ENCODE peak calls at places on chromosomes 7 and 10, in five cellular contexts. Z is type B pancreatic cell, Q is GM23338, D is mucosa of descending colon, X is WTC11. B is an unnamed sample.

GRCh38 chr10:48604408-48605263 is at the start of gene ARHGAP22:
- DNase-seq in Z (peak), Q (peak), D (peak), X (peak), B (peak)

GRCh38 chr7:154171422-154171821 is 119.2 kb downstream of the DPP6 start:
- DNase-seq in Z (no peak), Q (no peak), D (no peak), X (no peak), B (no peak)

GRCh38 chr7:76108540-76109233 is 60.8 kb downstream of the MDH2 start:
- DNase-seq in Z (no peak), Q (no peak), D (peak), X (no peak), B (no peak)

GRCh38 chr7:103784887-103785286 is 204.6 kb downstream of the RELN start:
- DNase-seq in Z (no peak), Q (no peak), D (no peak), X (no peak), B (no peak)

GRCh38 chr7:12553421-12553820 is 17.1 kb upstream of the SCIN start:
- DNase-seq in Z (no peak), Q (no peak), D (no peak), X (no peak), B (no peak)

GRCh38 chr7:140121321-140121720 is 55.5 kb downstream of the KDM7A start:
- DNase-seq in Z (no peak), Q (no peak), D (no peak), X (no peak), B (no peak)

GRCh38 chr7:5681979-5682546 is 99.4 kb downstream of the RNF216 start:
- DNase-seq in Z (no peak), Q (no peak), D (no peak), X (no peak), B (no peak)

GRCh38 chr7:99551767-99552463 is at the start of gene FAM200A:
- DNase-seq in Z (peak), Q (peak), D (peak), X (peak), B (peak)

GRCh38 chr7:66731986-66732385 is 8.5 kb upstream of the RABGEF1 start:
- DNase-seq in Z (no peak), Q (no peak), D (no peak), X (no peak), B (no peak)

GRCh38 chr7:149005427-149006344 is 22.6 kb downstream of the PDIA4 start:
- DNase-seq in Z (peak), Q (peak), D (peak), X (peak), B (peak)

GRCh38 chr10:132586731-132587130 is 49.1 kb downstream of the INPP5A start:
- DNase-seq in Z (no peak), Q (no peak), D (no peak), X (peak), B (no peak)

GRCh38 chr10:2037966-2038493 is 300.7 kb upstream of the ADARB2 start:
- DNase-seq in Z (no peak), Q (no peak), D (no peak), X (no peak), B (no peak)

GRCh38 chr7:142807855-142808460 is 37.2 kb downstream of the PRSS2 start:
- DNase-seq in Z (no peak), Q (no peak), D (no peak), X (no peak), B (peak)

GRCh38 chr7:20328692-20329091 is 2.0 kb upstream of the ITGB8 start:
- DNase-seq in Z (no peak), Q (no peak), D (no peak), X (no peak), B (no peak)

GRCh38 chr7:20330797-20331230 is at the start of gene ITGB8:
- DNase-seq in Z (no peak), Q (no peak), D (no peak), X (peak), B (peak)

GRCh38 chr7:20331231-20331880 is 656 bp downstream of the ITGB8 start:
- DNase-seq in Z (peak), Q (peak), D (peak), X (peak), B (peak)

GRCh38 chr7:20329389-20330175 is 1.1 kb upstream of the ITGB8 start:
- DNase-seq in Z (peak), Q (peak), D (peak), X (peak), B (peak)

DNA sequence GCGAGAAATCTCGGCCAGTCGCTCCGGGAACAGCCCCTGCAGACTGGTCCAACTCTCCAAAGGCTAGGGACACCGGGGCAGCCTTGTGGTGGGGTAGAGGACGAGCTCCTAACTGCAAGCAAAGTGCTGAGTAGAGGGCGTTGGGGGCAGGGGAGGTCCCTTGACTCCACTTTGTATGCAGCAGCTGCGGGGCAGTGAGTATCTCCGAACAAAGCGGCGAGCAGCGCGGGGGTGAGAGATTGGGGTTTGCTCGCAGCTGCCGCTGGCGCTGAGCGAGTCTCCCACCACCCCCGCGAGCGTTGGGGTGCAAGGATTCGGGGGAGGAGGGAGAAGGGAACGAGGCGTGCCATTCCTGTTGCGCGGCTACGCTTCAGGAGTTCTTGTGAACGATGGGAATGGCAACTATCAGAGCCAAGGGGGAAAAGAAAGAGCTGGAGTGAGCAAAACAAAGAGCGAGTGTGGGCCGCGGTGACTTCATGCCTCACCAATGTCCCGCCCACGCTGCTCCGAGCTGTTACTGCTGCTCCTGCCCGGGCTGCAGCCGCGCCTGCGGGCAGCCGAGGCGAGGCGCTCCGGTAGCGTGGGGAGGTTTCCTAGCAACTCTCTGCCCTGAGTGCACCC is 414 bp upstream of the ITGB8 start:
- DNase-seq in Z (peak), Q (peak), D (peak), X (peak), B (peak)
- TF ChIP-seq CTCF in Z (peak), Q (no peak), D (no peak), X (no peak), B (no peak)

GRCh38 chr10:92517034-92517655 is 56.7 kb downstream of the IDE start:
- DNase-seq in Z (no peak), Q (peak), D (peak), X (peak), B (peak)
- TF ChIP-seq CTCF in Z (peak), Q (peak), D (peak), X (peak), B (peak)

GRCh38 chr7:47273974-47274766 is 307.7 kb downstream of the TNS3 start:
- DNase-seq in Z (no peak), Q (no peak), D (no peak), X (no peak), B (no peak)

GRCh38 chr7:47281161-47281560 is 300.8 kb downstream of the TNS3 start:
- DNase-seq in Z (no peak), Q (no peak), D (no peak), X (no peak), B (no peak)

GRCh38 chr7:47280114-47280513 is 301.8 kb downstream of the TNS3 start:
- DNase-seq in Z (no peak), Q (no peak), D (no peak), X (no peak), B (no peak)

GRCh38 chr7:47277321-47277781 is 304.6 kb downstream of the TNS3 start:
- DNase-seq in Z (no peak), Q (no peak), D (no peak), X (no peak), B (no peak)

DNA sequence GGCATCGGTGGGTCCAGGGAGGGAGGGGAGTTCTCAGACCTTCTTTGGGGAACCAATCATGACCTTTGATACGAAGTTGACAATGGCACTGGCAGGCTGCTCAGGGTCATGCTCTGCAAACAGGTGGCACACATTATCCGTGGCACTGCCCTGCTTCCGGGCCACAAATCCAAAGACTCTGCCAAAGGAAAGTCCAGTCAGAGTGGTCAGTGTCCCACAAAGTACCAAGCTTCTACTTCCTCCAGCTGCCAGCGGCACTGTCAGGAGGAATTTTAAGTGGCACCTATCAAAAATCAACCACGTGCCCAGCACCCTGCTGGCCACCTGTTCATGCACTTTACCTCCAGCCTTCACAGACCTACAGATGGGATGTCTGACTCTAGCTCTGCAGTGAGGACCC is 303.9 kb downstream of the TNS3 start:
- DNase-seq in Z (no peak), Q (no peak), D (no peak), X (no peak), B (no peak)
- TF ChIP-seq CTCF in Z (no peak), Q (no peak), D (no peak), X (no peak), B (no peak)

GRCh38 chr7:134316539-134317344 is at the start of gene SLC35B4:
- DNase-seq in Z (peak), Q (peak), D (peak), X (peak), B (peak)
- TF ChIP-seq CTCF in Z (peak), Q (no peak), D (no peak), X (no peak), B (peak)

DNA sequence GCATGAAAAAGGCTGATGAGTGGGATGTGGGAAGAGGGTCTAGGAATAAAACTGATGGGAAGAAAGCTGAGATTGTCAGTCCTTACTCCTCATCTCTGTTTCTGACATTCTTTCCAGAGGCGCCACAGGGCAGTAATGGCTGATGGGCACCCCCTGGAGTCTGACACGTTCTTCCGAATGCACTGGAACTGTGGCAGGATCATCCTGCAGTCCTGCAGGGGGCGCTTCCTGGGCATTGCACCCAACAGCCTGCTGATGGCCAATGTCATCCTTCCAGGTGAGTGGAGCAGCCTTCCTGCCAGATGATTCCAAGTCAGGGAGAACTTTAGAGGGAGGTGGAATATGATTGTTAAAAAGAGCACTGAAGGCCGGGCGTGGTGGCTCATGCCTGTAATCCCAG is 4.8 kb downstream of the FSCN3 start:
- DNase-seq in Z (no peak), Q (peak), D (no peak), X (peak), B (no peak)
- TF ChIP-seq CTCF in Z (peak), Q (peak), D (no peak), X (peak), B (peak)

DNA sequence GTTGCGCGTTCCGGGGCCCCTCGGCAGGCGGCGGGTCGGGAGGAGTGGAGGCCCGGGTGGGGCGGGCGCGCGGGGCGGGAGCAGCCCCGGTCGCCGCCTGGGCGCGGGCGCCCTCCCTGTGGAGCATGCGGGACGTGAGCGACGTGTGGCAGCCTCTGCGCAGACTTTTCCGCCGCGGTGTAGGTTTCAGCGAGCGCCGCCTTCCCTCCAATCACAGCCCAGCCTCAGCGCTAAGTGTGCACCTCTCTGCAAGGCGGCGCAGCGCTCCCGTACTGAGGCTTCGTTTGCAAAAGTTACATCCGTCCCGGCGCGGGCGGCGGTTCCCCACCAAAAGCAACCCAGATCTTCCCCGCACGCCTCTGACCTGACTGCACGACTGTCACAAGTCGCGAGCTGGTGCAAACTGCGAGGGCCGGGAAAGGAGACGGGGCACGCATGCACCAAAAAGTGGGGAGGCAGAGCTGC is 1.2 kb upstream of the PFKFB3 start:
- DNase-seq in Z (no peak), Q (peak), D (peak), X (peak), B (peak)
- TF ChIP-seq CTCF in Z (no peak), Q (no peak), D (no peak), X (no peak), B (no peak)